ENCODE peak calls at places on chromosomes 3 and 15, in six cellular contexts. One of them, this sample, is unnamed.

GRCh38 chr3:122824465-122825379 is 29.9 kb downstream of the SLC49A4 start:
- DNase-seq in mesendoderm: no peak
- DNase-seq in vagina: no peak
- DNase-seq in body of pancreas: no peak
- DNase-seq in spleen: no peak
- DNase-seq in K562: no peak
- DNase-seq in this sample: no peak

GRCh38 chr3:78148986-78149717 is 1109.3 kb downstream of the ROBO2 start:
- DNase-seq in mesendoderm: peak; percentile 27
- DNase-seq in vagina: no peak
- DNase-seq in body of pancreas: no peak
- DNase-seq in spleen: no peak
- DNase-seq in K562: no peak
- DNase-seq in this sample: no peak

GRCh38 chr3:40847571-40847992 is 322.8 kb downstream of the ZNF621 start:
- DNase-seq in mesendoderm: peak; percentile 98
- DNase-seq in vagina: peak; percentile 64
- DNase-seq in body of pancreas: no peak
- DNase-seq in spleen: no peak
- DNase-seq in K562: no peak
- DNase-seq in this sample: no peak

GRCh38 chr15:57720861-57721260 is 14.3 kb downstream of the POLR2M start:
- DNase-seq in mesendoderm: no peak
- DNase-seq in vagina: no peak
- DNase-seq in body of pancreas: no peak
- DNase-seq in spleen: no peak
- DNase-seq in K562: no peak
- DNase-seq in this sample: no peak

GRCh38 chr15:98515186-98515585 is 133.2 kb upstream of the IGF1R start:
- DNase-seq in mesendoderm: no peak
- DNase-seq in vagina: no peak
- DNase-seq in body of pancreas: no peak
- DNase-seq in spleen: no peak
- DNase-seq in K562: no peak
- DNase-seq in this sample: no peak

GRCh38 chr3:197302696-197303341 is 4.4 kb upstream of the DLG1 start:
- DNase-seq in mesendoderm: no peak
- DNase-seq in vagina: no peak
- DNase-seq in body of pancreas: no peak
- DNase-seq in spleen: no peak
- DNase-seq in K562: no peak
- DNase-seq in this sample: no peak

GRCh38 chr15:91263632-91264477 is 163.8 kb downstream of the SV2B start:
- DNase-seq in mesendoderm: peak; percentile 10
- DNase-seq in vagina: peak; percentile 96
- DNase-seq in body of pancreas: no peak
- DNase-seq in spleen: no peak
- DNase-seq in K562: no peak
- DNase-seq in this sample: no peak

GRCh38 chr3:66603161-66603611 is 102.4 kb upstream of the LRIG1 start:
- DNase-seq in mesendoderm: no peak
- DNase-seq in vagina: no peak
- DNase-seq in body of pancreas: no peak
- DNase-seq in spleen: no peak
- DNase-seq in K562: no peak
- DNase-seq in this sample: no peak

GRCh38 chr3:22371592-22372291 is 620.7 kb upstream of the ZNF385D start:
- DNase-seq in mesendoderm: peak; percentile 19
- DNase-seq in vagina: no peak
- DNase-seq in body of pancreas: no peak
- DNase-seq in spleen: no peak
- DNase-seq in K562: no peak
- DNase-seq in this sample: peak; percentile 37

GRCh38 chr3:13027154-13027553 is 46.1 kb downstream of the IQSEC1 start:
- DNase-seq in mesendoderm: peak; percentile 62
- DNase-seq in vagina: no peak
- DNase-seq in body of pancreas: no peak
- DNase-seq in spleen: peak; percentile 51
- DNase-seq in K562: peak; percentile 62
- DNase-seq in this sample: peak; percentile 40

GRCh38 chr15:58331562-58331902 is 100.3 kb upstream of the LIPC start:
- DNase-seq in mesendoderm: no peak
- DNase-seq in vagina: no peak
- DNase-seq in body of pancreas: no peak
- DNase-seq in spleen: no peak
- DNase-seq in K562: no peak
- DNase-seq in this sample: no peak

GRCh38 chr3:57637391-57637790 is 40.2 kb upstream of the ARF4 start:
- DNase-seq in mesendoderm: no peak
- DNase-seq in vagina: no peak
- DNase-seq in body of pancreas: no peak
- DNase-seq in spleen: no peak
- DNase-seq in K562: no peak
- DNase-seq in this sample: no peak

GRCh38 chr3:31903686-31904431 is 77.2 kb downstream of the OSBPL10 start:
- DNase-seq in mesendoderm: no peak
- DNase-seq in vagina: no peak
- DNase-seq in body of pancreas: no peak
- DNase-seq in spleen: no peak
- DNase-seq in K562: no peak
- DNase-seq in this sample: no peak

GRCh38 chr15:60573936-60574335 is 95.0 kb upstream of the ICE2 start:
- DNase-seq in mesendoderm: no peak
- DNase-seq in vagina: no peak
- DNase-seq in body of pancreas: no peak
- DNase-seq in spleen: no peak
- DNase-seq in K562: no peak
- DNase-seq in this sample: no peak

GRCh38 chr15:66705277-66705927 is 3.4 kb downstream of the SMAD6 start:
- DNase-seq in mesendoderm: no peak
- DNase-seq in vagina: no peak
- DNase-seq in body of pancreas: no peak
- DNase-seq in spleen: no peak
- DNase-seq in K562: no peak
- DNase-seq in this sample: no peak

GRCh38 chr3:48232734-48233133 is 8.2 kb upstream of the ZNF589 start:
- DNase-seq in mesendoderm: peak; percentile 80
- DNase-seq in vagina: no peak
- DNase-seq in body of pancreas: peak; percentile 82
- DNase-seq in spleen: peak; percentile 87
- DNase-seq in K562: peak; percentile 58
- DNase-seq in this sample: peak; percentile 87

GRCh38 chr15:46413799-46414198 is 779.0 kb downstream of the SQOR start:
- DNase-seq in mesendoderm: peak; percentile 49
- DNase-seq in vagina: no peak
- DNase-seq in body of pancreas: no peak
- DNase-seq in spleen: no peak
- DNase-seq in K562: no peak
- DNase-seq in this sample: no peak

GRCh38 chr3:141231101-141231922 is at the start of gene PXYLP1:
- DNase-seq in mesendoderm: peak; percentile 90
- DNase-seq in vagina: peak; percentile 89
- DNase-seq in body of pancreas: peak; percentile 94
- DNase-seq in spleen: peak; percentile 100
- DNase-seq in K562: peak; percentile 94
- DNase-seq in this sample: peak; percentile 96
- H3K27ac ChIP-seq in mesendoderm: peak within 1 kb of the TSS; percentile 61
- H3K27ac ChIP-seq in vagina: peak within 1 kb of the TSS; percentile 93
- H3K27ac ChIP-seq in body of pancreas: peak within 1 kb of the TSS; percentile 78
- H3K27ac ChIP-seq in spleen: peak within 1 kb of the TSS; percentile 96
- H3K27ac ChIP-seq in K562: peak within 1 kb of the TSS; percentile 55
- H3K27ac ChIP-seq in this sample: peak within 1 kb of the TSS; percentile 87

GRCh38 chr3:94004301-94004910 is 24.0 kb downstream of the STX19 start:
- DNase-seq in mesendoderm: peak; percentile 59
- DNase-seq in vagina: no peak
- DNase-seq in body of pancreas: no peak
- DNase-seq in spleen: no peak
- DNase-seq in K562: peak; percentile 27
- DNase-seq in this sample: no peak
- H3K4me3 ChIP-seq in mesendoderm: no peak overlapping the region
- H3K4me3 ChIP-seq in vagina: peak overlapping the region; percentile 24
- H3K4me3 ChIP-seq in body of pancreas: no peak overlapping the region
- H3K4me3 ChIP-seq in spleen: peak overlapping the region; percentile 19
- H3K4me3 ChIP-seq in K562: no peak overlapping the region
- H3K4me3 ChIP-seq in this sample: peak overlapping the region; percentile 31

GRCh38 chr15:79195239-79195638 is 87.3 kb upstream of the ANKRD34C start:
- DNase-seq in mesendoderm: no peak
- DNase-seq in vagina: no peak
- DNase-seq in body of pancreas: no peak
- DNase-seq in spleen: no peak
- DNase-seq in K562: no peak
- DNase-seq in this sample: no peak

GRCh38 chr15:79193157-79193948 is 89.2 kb upstream of the ANKRD34C start:
- DNase-seq in mesendoderm: no peak
- DNase-seq in vagina: no peak
- DNase-seq in body of pancreas: no peak
- DNase-seq in spleen: no peak
- DNase-seq in K562: no peak
- DNase-seq in this sample: no peak

GRCh38 chr15:79194386-79194785 is 88.1 kb upstream of the ANKRD34C start:
- DNase-seq in mesendoderm: no peak
- DNase-seq in vagina: no peak
- DNase-seq in body of pancreas: no peak
- DNase-seq in spleen: no peak
- DNase-seq in K562: no peak
- DNase-seq in this sample: no peak

GRCh38 chr15:79195802-79196201 is 86.7 kb upstream of the ANKRD34C start:
- DNase-seq in mesendoderm: no peak
- DNase-seq in vagina: no peak
- DNase-seq in body of pancreas: no peak
- DNase-seq in spleen: no peak
- DNase-seq in K562: peak; percentile 34
- DNase-seq in this sample: no peak

GRCh38 chr15:79192462-79193036 is 90.0 kb upstream of the ANKRD34C start:
- DNase-seq in mesendoderm: no peak
- DNase-seq in vagina: no peak
- DNase-seq in body of pancreas: no peak
- DNase-seq in spleen: no peak
- DNase-seq in K562: no peak
- DNase-seq in this sample: no peak
- H3K4me1 ChIP-seq in mesendoderm: peaks cover 2% of the 10 kb centered on the region
- H3K4me1 ChIP-seq in vagina: no peaks in the 10 kb centered on the region
- H3K4me1 ChIP-seq in body of pancreas: no peaks in the 10 kb centered on the region
- H3K4me1 ChIP-seq in spleen: no peaks in the 10 kb centered on the region
- H3K4me1 ChIP-seq in K562: no peaks in the 10 kb centered on the region
- H3K4me1 ChIP-seq in this sample: no peaks in the 10 kb centered on the region

GRCh38 chr3:157312366-157312745 is 124.3 kb upstream of the PTX3 start:
- DNase-seq in mesendoderm: no peak
- DNase-seq in vagina: no peak
- DNase-seq in body of pancreas: no peak
- DNase-seq in spleen: no peak
- DNase-seq in K562: no peak
- DNase-seq in this sample: no peak
- H3K27ac ChIP-seq in mesendoderm: no peak overlapping the region
- H3K27ac ChIP-seq in vagina: no peak overlapping the region
- H3K27ac ChIP-seq in body of pancreas: no peak overlapping the region
- H3K27ac ChIP-seq in spleen: no peak overlapping the region
- H3K27ac ChIP-seq in K562: no peak overlapping the region
- H3K27ac ChIP-seq in this sample: no peak overlapping the region

DNA sequence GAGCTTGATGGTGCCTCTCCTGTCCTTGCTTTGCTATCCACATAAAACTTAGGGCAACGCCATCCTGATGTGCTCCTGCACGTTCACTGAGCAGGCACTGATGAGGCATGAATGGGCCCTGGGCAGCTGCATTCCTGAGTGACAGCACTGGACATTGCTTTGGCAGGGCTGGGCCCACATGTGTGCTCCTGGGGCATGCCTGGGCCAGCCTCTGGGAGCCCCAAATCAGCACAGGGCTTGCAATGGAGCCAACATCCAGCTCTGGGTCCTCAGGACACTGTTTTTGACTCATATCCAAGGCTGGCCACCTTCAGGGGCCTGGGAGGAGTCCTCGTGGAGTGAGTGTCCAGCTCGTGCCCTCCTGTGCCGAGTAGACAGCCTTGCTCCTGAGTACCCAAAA is 5.9 kb upstream of the TKT start:
- DNase-seq in mesendoderm: no peak
- DNase-seq in vagina: no peak
- DNase-seq in body of pancreas: no peak
- DNase-seq in spleen: peak; percentile 58
- DNase-seq in K562: no peak
- DNase-seq in this sample: no peak
- H3K4me3 ChIP-seq in mesendoderm: no peak overlapping the region
- H3K4me3 ChIP-seq in vagina: no peak overlapping the region
- H3K4me3 ChIP-seq in body of pancreas: no peak overlapping the region
- H3K4me3 ChIP-seq in spleen: no peak overlapping the region
- H3K4me3 ChIP-seq in K562: no peak overlapping the region
- H3K4me3 ChIP-seq in this sample: no peak overlapping the region

DNA sequence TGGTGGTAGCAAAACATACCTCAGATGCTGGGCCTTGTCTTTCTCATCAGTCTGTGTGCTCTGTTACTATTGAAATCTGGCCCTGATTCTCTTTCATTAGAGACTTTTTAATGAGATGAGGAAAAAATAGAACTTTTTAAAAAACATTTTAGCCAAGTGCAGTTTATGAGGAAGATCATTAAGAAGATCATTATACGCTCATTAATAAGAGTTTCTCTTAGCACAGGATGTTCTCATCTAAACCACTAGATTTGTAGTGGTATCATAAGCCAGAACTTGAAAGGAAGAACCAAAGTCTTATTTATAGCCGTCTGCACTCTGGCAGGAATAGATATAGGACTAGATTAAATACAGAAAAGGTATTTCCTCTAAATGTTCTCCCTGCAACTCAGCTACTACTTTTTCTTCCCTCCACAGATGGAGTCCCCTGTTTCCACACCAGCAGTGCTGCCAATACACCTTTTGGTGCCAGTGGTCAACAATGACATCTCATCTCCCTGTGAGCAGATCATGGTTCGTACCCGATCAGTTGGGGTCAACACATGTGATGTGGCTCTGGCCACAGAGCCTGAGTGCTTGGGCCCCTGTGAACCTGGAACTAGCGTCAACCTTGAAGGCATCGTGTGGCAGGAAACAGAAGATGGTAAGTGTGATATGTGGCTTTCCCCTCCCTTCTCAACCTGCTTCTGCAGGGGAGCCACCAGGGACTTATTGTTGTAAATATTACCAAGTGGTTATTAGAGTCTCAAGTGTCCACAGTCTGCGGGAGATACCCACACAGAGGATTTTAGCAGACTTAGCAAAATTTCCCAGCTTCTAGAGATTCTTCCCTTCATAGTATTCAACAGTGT is 152.8 kb downstream of the RBPMS2 start:
- DNase-seq in mesendoderm: no peak
- DNase-seq in vagina: no peak
- DNase-seq in body of pancreas: no peak
- DNase-seq in spleen: peak; percentile 73
- DNase-seq in K562: no peak
- DNase-seq in this sample: no peak
- H3K4me1 ChIP-seq in mesendoderm: no peaks in the 10 kb centered on the region
- H3K4me1 ChIP-seq in vagina: peaks cover 58% of the 10 kb centered on the region
- H3K4me1 ChIP-seq in body of pancreas: peaks cover 5% of the 10 kb centered on the region
- H3K4me1 ChIP-seq in spleen: peaks cover 81% of the 10 kb centered on the region
- H3K4me1 ChIP-seq in K562: peaks cover 31% of the 10 kb centered on the region
- H3K4me1 ChIP-seq in this sample: peaks cover 48% of the 10 kb centered on the region